ENCODE peak calls at places on chromosomes 5 and 9, in five cellular contexts. One of them, this sample, is unnamed.

GRCh38 chr5:173498286-173498685 is 118.2 kb downstream of the BOD1 start:
- DNase-seq in nephron progenitor cell: no peak
- DNase-seq in GM20000: no peak
- DNase-seq in fibroblast of the aortic adventitia: peak
- DNase-seq in kidney: no peak
- DNase-seq in this sample: no peak

GRCh38 chr9:97374811-97375210 is 37.1 kb upstream of the TDRD7 start:
- DNase-seq in kidney: no peak
- DNase-seq in GM20000: no peak
- DNase-seq in fibroblast of the aortic adventitia: no peak
- DNase-seq in nephron progenitor cell: no peak
- DNase-seq in this sample: no peak

GRCh38 chr9:109507421-109507838 is 9.3 kb upstream of the PTPN3 start:
- DNase-seq in kidney: no peak
- DNase-seq in GM20000: no peak
- DNase-seq in fibroblast of the aortic adventitia: peak
- DNase-seq in nephron progenitor cell: no peak
- DNase-seq in this sample: no peak

GRCh38 chr5:38376404-38376803 is 118.0 kb downstream of the EGFLAM start:
- DNase-seq in fibroblast of the aortic adventitia: no peak
- DNase-seq in kidney: no peak
- DNase-seq in nephron progenitor cell: no peak
- DNase-seq in GM20000: no peak
- DNase-seq in this sample: no peak

GRCh38 chr9:72997387-72997995 is 44.6 kb upstream of the ALDH1A1 start:
- DNase-seq in kidney: no peak
- DNase-seq in nephron progenitor cell: no peak
- DNase-seq in fibroblast of the aortic adventitia: no peak
- DNase-seq in GM20000: no peak
- DNase-seq in this sample: no peak

GRCh38 chr5:146079695-146080361 is 25.5 kb downstream of the PLAC8L1 start:
- DNase-seq in kidney: no peak
- DNase-seq in nephron progenitor cell: no peak
- DNase-seq in GM20000: no peak
- DNase-seq in fibroblast of the aortic adventitia: peak
- DNase-seq in this sample: no peak

GRCh38 chr5:119301947-119302346 is 53.9 kb upstream of the TNFAIP8 start:
- DNase-seq in fibroblast of the aortic adventitia: no peak
- DNase-seq in kidney: no peak
- DNase-seq in GM20000: no peak
- DNase-seq in nephron progenitor cell: no peak
- DNase-seq in this sample: no peak

GRCh38 chr5:9712506-9713285 is 82.5 kb upstream of the TAS2R1 start:
- DNase-seq in GM20000: no peak
- DNase-seq in nephron progenitor cell: no peak
- DNase-seq in kidney: no peak
- DNase-seq in fibroblast of the aortic adventitia: peak
- DNase-seq in this sample: no peak

GRCh38 chr9:91682806-91683205 is 259.2 kb upstream of the NFIL3 start:
- DNase-seq in GM20000: no peak
- DNase-seq in nephron progenitor cell: no peak
- DNase-seq in kidney: no peak
- DNase-seq in fibroblast of the aortic adventitia: peak
- DNase-seq in this sample: no peak

GRCh38 chr5:124581866-124582650 is 164.4 kb downstream of the ZNF608 start:
- DNase-seq in fibroblast of the aortic adventitia: no peak
- DNase-seq in kidney: no peak
- DNase-seq in nephron progenitor cell: peak
- DNase-seq in GM20000: no peak
- DNase-seq in this sample: no peak

GRCh38 chr5:1127991-1128785 is 16.3 kb upstream of the SLC12A7 start:
- DNase-seq in nephron progenitor cell: no peak
- DNase-seq in kidney: peak
- DNase-seq in GM20000: no peak
- DNase-seq in fibroblast of the aortic adventitia: no peak
- DNase-seq in this sample: no peak

GRCh38 chr5:143308726-143309125 is 94.8 kb downstream of the NR3C1 start:
- DNase-seq in fibroblast of the aortic adventitia: peak
- DNase-seq in nephron progenitor cell: no peak
- DNase-seq in GM20000: no peak
- DNase-seq in kidney: no peak
- DNase-seq in this sample: no peak

GRCh38 chr5:123125172-123125508 is 36.1 kb downstream of the PRDM6 start:
- DNase-seq in nephron progenitor cell: no peak
- DNase-seq in fibroblast of the aortic adventitia: no peak
- DNase-seq in kidney: no peak
- DNase-seq in GM20000: no peak
- DNase-seq in this sample: no peak

GRCh38 chr5:155303134-155303533 is 289.6 kb downstream of the KIF4B start:
- DNase-seq in GM20000: no peak
- DNase-seq in fibroblast of the aortic adventitia: no peak
- DNase-seq in nephron progenitor cell: no peak
- DNase-seq in kidney: no peak
- DNase-seq in this sample: no peak

GRCh38 chr9:21576331-21577189 is 94.4 kb upstream of the IFNE start:
- DNase-seq in nephron progenitor cell: no peak
- DNase-seq in kidney: no peak
- DNase-seq in GM20000: no peak
- DNase-seq in fibroblast of the aortic adventitia: peak
- DNase-seq in this sample: no peak

GRCh38 chr5:36667826-36668225 is 61.4 kb downstream of the SLC1A3 start:
- DNase-seq in kidney: no peak
- DNase-seq in GM20000: no peak
- DNase-seq in fibroblast of the aortic adventitia: no peak
- DNase-seq in nephron progenitor cell: no peak
- DNase-seq in this sample: no peak

GRCh38 chr5:69083412-69083811 is 10.4 kb upstream of the SLC30A5 start:
- DNase-seq in kidney: no peak
- DNase-seq in fibroblast of the aortic adventitia: no peak
- DNase-seq in nephron progenitor cell: no peak
- DNase-seq in GM20000: no peak
- DNase-seq in this sample: no peak

GRCh38 chr5:61162832-61163567 is 732 bp upstream of the SMIM15 start:
- DNase-seq in GM20000: peak
- DNase-seq in nephron progenitor cell: no peak
- DNase-seq in fibroblast of the aortic adventitia: peak
- DNase-seq in kidney: no peak
- DNase-seq in this sample: no peak

GRCh38 chr5:65394078-65394477 is 87.6 kb downstream of the ADAMTS6 start:
- DNase-seq in GM20000: no peak
- DNase-seq in fibroblast of the aortic adventitia: peak
- DNase-seq in nephron progenitor cell: no peak
- DNase-seq in kidney: peak
- DNase-seq in this sample: no peak

GRCh38 chr5:9653811-9654210 is 23.7 kb upstream of the TAS2R1 start:
- DNase-seq in GM20000: peak
- DNase-seq in fibroblast of the aortic adventitia: peak
- DNase-seq in kidney: no peak
- DNase-seq in nephron progenitor cell: no peak
- DNase-seq in this sample: no peak

GRCh38 chr9:95822583-95823431 is 52.7 kb upstream of the ERCC6L2 start:
- DNase-seq in fibroblast of the aortic adventitia: peak
- DNase-seq in nephron progenitor cell: no peak
- DNase-seq in kidney: no peak
- DNase-seq in GM20000: peak
- DNase-seq in this sample: no peak

GRCh38 chr9:127931092-127931881 is 710 bp upstream of the PIP5KL1 start:
- DNase-seq in GM20000: peak
- DNase-seq in fibroblast of the aortic adventitia: peak
- DNase-seq in nephron progenitor cell: no peak
- DNase-seq in kidney: peak
- DNase-seq in this sample: no peak

GRCh38 chr9:108473209-108474112 is 382.3 kb downstream of the ACTL7B start:
- DNase-seq in nephron progenitor cell: no peak
- DNase-seq in fibroblast of the aortic adventitia: peak
- DNase-seq in kidney: no peak
- DNase-seq in GM20000: no peak
- DNase-seq in this sample: no peak

GRCh38 chr5:60586307-60586901 is 113.6 kb downstream of the DEPDC1B start:
- DNase-seq in kidney: no peak
- DNase-seq in fibroblast of the aortic adventitia: peak
- DNase-seq in nephron progenitor cell: no peak
- DNase-seq in GM20000: peak
- DNase-seq in this sample: no peak

GRCh38 chr5:149264432-149265069 is 7.1 kb upstream of the AFAP1L1 start:
- DNase-seq in kidney: no peak
- DNase-seq in fibroblast of the aortic adventitia: no peak
- DNase-seq in nephron progenitor cell: peak
- DNase-seq in GM20000: peak
- DNase-seq in this sample: peak
- TF ChIP-seq CTCF in kidney: peak
- TF ChIP-seq CTCF in fibroblast of the aortic adventitia: peak
- TF ChIP-seq CTCF in nephron progenitor cell: peak
- TF ChIP-seq CTCF in GM20000: peak
- TF ChIP-seq CTCF in this sample: peak

GRCh38 chr5:53048248-53048647 is 59.1 kb downstream of the ITGA2 start:
- DNase-seq in nephron progenitor cell: no peak
- DNase-seq in fibroblast of the aortic adventitia: no peak
- DNase-seq in kidney: no peak
- DNase-seq in GM20000: no peak
- DNase-seq in this sample: no peak
- TF ChIP-seq CTCF in nephron progenitor cell: no peak
- TF ChIP-seq CTCF in fibroblast of the aortic adventitia: no peak
- TF ChIP-seq CTCF in kidney: no peak
- TF ChIP-seq CTCF in GM20000: no peak
- TF ChIP-seq CTCF in this sample: no peak

DNA sequence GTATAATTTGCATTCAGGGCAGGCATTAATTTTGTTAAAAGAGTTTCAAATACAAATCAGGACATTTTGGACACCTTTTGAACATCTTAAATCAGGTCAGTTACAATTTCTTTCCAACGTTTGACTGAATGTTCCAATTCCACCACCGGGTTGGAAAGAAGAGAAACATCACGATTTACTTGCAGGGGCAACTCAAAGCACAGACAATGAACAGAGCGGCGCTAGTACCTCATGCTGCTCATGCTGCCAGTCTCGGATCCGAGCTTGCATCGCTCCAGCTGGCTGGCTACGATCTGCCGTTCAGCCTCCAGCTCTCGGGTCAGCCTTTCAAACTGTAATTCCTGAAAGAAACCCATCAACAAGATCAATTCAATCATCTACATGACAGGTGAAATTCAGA is 339.5 kb downstream of the CTNND2 start:
- DNase-seq in GM20000: no peak
- DNase-seq in nephron progenitor cell: no peak
- DNase-seq in fibroblast of the aortic adventitia: no peak
- DNase-seq in kidney: no peak
- DNase-seq in this sample: no peak
- TF ChIP-seq CTCF in GM20000: no peak
- TF ChIP-seq CTCF in nephron progenitor cell: no peak
- TF ChIP-seq CTCF in fibroblast of the aortic adventitia: no peak
- TF ChIP-seq CTCF in kidney: no peak
- TF ChIP-seq CTCF in this sample: no peak

GRCh38 chr5:96258692-96259091 is 174.4 kb downstream of the PCSK1 start:
- DNase-seq in fibroblast of the aortic adventitia: no peak
- DNase-seq in nephron progenitor cell: no peak
- DNase-seq in kidney: no peak
- DNase-seq in GM20000: no peak
- DNase-seq in this sample: no peak

GRCh38 chr5:96257904-96258303 is 175.1 kb downstream of the PCSK1 start:
- DNase-seq in fibroblast of the aortic adventitia: peak
- DNase-seq in nephron progenitor cell: no peak
- DNase-seq in kidney: no peak
- DNase-seq in GM20000: no peak
- DNase-seq in this sample: no peak

GRCh38 chr5:96259211-96259772 is 173.8 kb downstream of the PCSK1 start:
- DNase-seq in nephron progenitor cell: no peak
- DNase-seq in kidney: no peak
- DNase-seq in GM20000: no peak
- DNase-seq in fibroblast of the aortic adventitia: peak
- DNase-seq in this sample: no peak

GRCh38 chr5:96254980-96255681 is 177.9 kb downstream of the PCSK1 start:
- DNase-seq in nephron progenitor cell: no peak
- DNase-seq in GM20000: no peak
- DNase-seq in kidney: no peak
- DNase-seq in fibroblast of the aortic adventitia: peak
- DNase-seq in this sample: no peak

GRCh38 chr5:96256795-96257470 is 176.1 kb downstream of the PCSK1 start:
- DNase-seq in nephron progenitor cell: peak
- DNase-seq in GM20000: peak
- DNase-seq in kidney: no peak
- DNase-seq in fibroblast of the aortic adventitia: peak
- DNase-seq in this sample: no peak
- TF ChIP-seq CTCF in nephron progenitor cell: no peak
- TF ChIP-seq CTCF in GM20000: peak
- TF ChIP-seq CTCF in kidney: no peak
- TF ChIP-seq CTCF in fibroblast of the aortic adventitia: no peak
- TF ChIP-seq CTCF in this sample: no peak

GRCh38 chr9:119963798-119964372 is 594.6 kb upstream of the BRINP1 start:
- DNase-seq in nephron progenitor cell: peak
- DNase-seq in kidney: peak
- DNase-seq in fibroblast of the aortic adventitia: peak
- DNase-seq in GM20000: no peak
- DNase-seq in this sample: peak

GRCh38 chr9:119968837-119969707 is 599.8 kb upstream of the BRINP1 start:
- DNase-seq in kidney: peak
- DNase-seq in fibroblast of the aortic adventitia: peak
- DNase-seq in GM20000: peak
- DNase-seq in nephron progenitor cell: peak
- DNase-seq in this sample: peak

GRCh38 chr9:119963258-119963797 is 594.1 kb upstream of the BRINP1 start:
- DNase-seq in GM20000: no peak
- DNase-seq in fibroblast of the aortic adventitia: peak
- DNase-seq in kidney: peak
- DNase-seq in nephron progenitor cell: peak
- DNase-seq in this sample: peak

GRCh38 chr9:119967867-119968535 is 598.8 kb upstream of the BRINP1 start:
- DNase-seq in nephron progenitor cell: no peak
- DNase-seq in kidney: no peak
- DNase-seq in fibroblast of the aortic adventitia: no peak
- DNase-seq in GM20000: no peak
- DNase-seq in this sample: no peak
- TF ChIP-seq CTCF in nephron progenitor cell: no peak
- TF ChIP-seq CTCF in kidney: no peak
- TF ChIP-seq CTCF in fibroblast of the aortic adventitia: no peak
- TF ChIP-seq CTCF in GM20000: no peak
- TF ChIP-seq CTCF in this sample: no peak

GRCh38 chr9:137190315-137190853 is 1.9 kb downstream of the SSNA1 start:
- DNase-seq in GM20000: no peak
- DNase-seq in kidney: no peak
- DNase-seq in nephron progenitor cell: no peak
- DNase-seq in fibroblast of the aortic adventitia: no peak
- DNase-seq in this sample: no peak
- TF ChIP-seq CTCF in GM20000: no peak
- TF ChIP-seq CTCF in kidney: no peak
- TF ChIP-seq CTCF in nephron progenitor cell: no peak
- TF ChIP-seq CTCF in fibroblast of the aortic adventitia: no peak
- TF ChIP-seq CTCF in this sample: no peak

This sample was measured in endothelial cell.